ENCODE peak calls at places on chromosomes 4 and X, in eight cellular contexts. One of them, this sample, is unnamed.

GRCh38 chr4:88737304-88738015 is 39.8 kb upstream of the NAP1L5 start:
- DNase-seq in neuronal stem cell: no peak
- DNase-seq in progenitor cell of endocrine pancreas: no peak
- DNase-seq in cardiac muscle cell: no peak
- DNase-seq in stimulated activated CD8-positive, alpha-beta memory T cell treated with anti-CD3 and anti-CD28 coated beads, Interleukin-15, amount 100 ng/mL, for 24 hours: no peak
- DNase-seq in H9: no peak
- DNase-seq in epithelial cell of esophagus: peak; percentile 20
- DNase-seq in uterus: peak; percentile 71
- DNase-seq in this sample: no peak

GRCh38 chr4:163121689-163122088 is 45.0 kb downstream of the NAF1 start:
- DNase-seq in neuronal stem cell: no peak
- DNase-seq in progenitor cell of endocrine pancreas: no peak
- DNase-seq in cardiac muscle cell: no peak
- DNase-seq in stimulated activated CD8-positive, alpha-beta memory T cell treated with anti-CD3 and anti-CD28 coated beads, Interleukin-15, amount 100 ng/mL, for 24 hours: no peak
- DNase-seq in H9: no peak
- DNase-seq in epithelial cell of esophagus: peak; percentile 30
- DNase-seq in uterus: no peak
- DNase-seq in this sample: no peak

GRCh38 chr4:3520796-3521600 is 11.2 kb downstream of the LRPAP1 start:
- DNase-seq in neuronal stem cell: no peak
- DNase-seq in progenitor cell of endocrine pancreas: no peak
- DNase-seq in cardiac muscle cell: no peak
- DNase-seq in stimulated activated CD8-positive, alpha-beta memory T cell treated with anti-CD3 and anti-CD28 coated beads, Interleukin-15, amount 100 ng/mL, for 24 hours: no peak
- DNase-seq in H9: no peak
- DNase-seq in epithelial cell of esophagus: no peak
- DNase-seq in uterus: no peak
- DNase-seq in this sample: no peak

GRCh38 chr4:39469429-39470077 is 10.7 kb downstream of the LIAS start:
- DNase-seq in neuronal stem cell: peak; percentile 43
- DNase-seq in progenitor cell of endocrine pancreas: peak; percentile 22
- DNase-seq in cardiac muscle cell: peak; percentile 72
- DNase-seq in stimulated activated CD8-positive, alpha-beta memory T cell treated with anti-CD3 and anti-CD28 coated beads, Interleukin-15, amount 100 ng/mL, for 24 hours: no peak
- DNase-seq in H9: peak; percentile 70
- DNase-seq in epithelial cell of esophagus: peak; percentile 62
- DNase-seq in uterus: no peak
- DNase-seq in this sample: peak; percentile 85

GRCh38 chrX:153828723-153829548 is 1.4 kb downstream of the PDZD4 start:
- DNase-seq in neuronal stem cell: peak; percentile 32
- DNase-seq in progenitor cell of endocrine pancreas: no peak
- DNase-seq in cardiac muscle cell: peak; percentile 54
- DNase-seq in stimulated activated CD8-positive, alpha-beta memory T cell treated with anti-CD3 and anti-CD28 coated beads, Interleukin-15, amount 100 ng/mL, for 24 hours: no peak
- DNase-seq in H9: peak; percentile 61
- DNase-seq in epithelial cell of esophagus: no peak
- DNase-seq in uterus: peak; percentile 19
- DNase-seq in this sample: no peak

GRCh38 chr4:140719022-140719421 is 37.2 kb downstream of the TBC1D9 start:
- DNase-seq in neuronal stem cell: no peak
- DNase-seq in progenitor cell of endocrine pancreas: no peak
- DNase-seq in cardiac muscle cell: no peak
- DNase-seq in stimulated activated CD8-positive, alpha-beta memory T cell treated with anti-CD3 and anti-CD28 coated beads, Interleukin-15, amount 100 ng/mL, for 24 hours: no peak
- DNase-seq in H9: no peak
- DNase-seq in epithelial cell of esophagus: peak; percentile 48
- DNase-seq in uterus: no peak
- DNase-seq in this sample: peak; percentile 49

GRCh38 chr4:81915430-81915829 is 443.7 kb upstream of the RASGEF1B start:
- DNase-seq in neuronal stem cell: no peak
- DNase-seq in progenitor cell of endocrine pancreas: no peak
- DNase-seq in cardiac muscle cell: no peak
- DNase-seq in stimulated activated CD8-positive, alpha-beta memory T cell treated with anti-CD3 and anti-CD28 coated beads, Interleukin-15, amount 100 ng/mL, for 24 hours: no peak
- DNase-seq in H9: no peak
- DNase-seq in epithelial cell of esophagus: no peak
- DNase-seq in uterus: no peak
- DNase-seq in this sample: no peak

GRCh38 chr4:151147000-151147399 is 47.6 kb downstream of the RPS3A start:
- DNase-seq in neuronal stem cell: no peak
- DNase-seq in progenitor cell of endocrine pancreas: no peak
- DNase-seq in cardiac muscle cell: no peak
- DNase-seq in stimulated activated CD8-positive, alpha-beta memory T cell treated with anti-CD3 and anti-CD28 coated beads, Interleukin-15, amount 100 ng/mL, for 24 hours: no peak
- DNase-seq in H9: no peak
- DNase-seq in epithelial cell of esophagus: peak; percentile 11
- DNase-seq in uterus: no peak
- DNase-seq in this sample: no peak

GRCh38 chrX:103918584-103919335 is 43.7 kb upstream of the TMSB15B start:
- DNase-seq in neuronal stem cell: peak; percentile 65
- DNase-seq in progenitor cell of endocrine pancreas: peak; percentile 20
- DNase-seq in cardiac muscle cell: peak; percentile 86
- DNase-seq in stimulated activated CD8-positive, alpha-beta memory T cell treated with anti-CD3 and anti-CD28 coated beads, Interleukin-15, amount 100 ng/mL, for 24 hours: peak; percentile 12
- DNase-seq in H9: peak; percentile 86
- DNase-seq in epithelial cell of esophagus: peak; percentile 53
- DNase-seq in uterus: peak; percentile 59
- DNase-seq in this sample: peak; percentile 82

GRCh38 chr4:135319685-135320084 is 1118.1 kb upstream of the PABPC4L start:
- DNase-seq in neuronal stem cell: no peak
- DNase-seq in progenitor cell of endocrine pancreas: no peak
- DNase-seq in cardiac muscle cell: no peak
- DNase-seq in stimulated activated CD8-positive, alpha-beta memory T cell treated with anti-CD3 and anti-CD28 coated beads, Interleukin-15, amount 100 ng/mL, for 24 hours: no peak
- DNase-seq in H9: no peak
- DNase-seq in epithelial cell of esophagus: peak; percentile 37
- DNase-seq in uterus: no peak
- DNase-seq in this sample: peak; percentile 1

GRCh38 chr4:8033067-8033755 is 93.5 kb upstream of the AFAP1 start:
- DNase-seq in neuronal stem cell: no peak
- DNase-seq in progenitor cell of endocrine pancreas: no peak
- DNase-seq in cardiac muscle cell: no peak
- DNase-seq in stimulated activated CD8-positive, alpha-beta memory T cell treated with anti-CD3 and anti-CD28 coated beads, Interleukin-15, amount 100 ng/mL, for 24 hours: no peak
- DNase-seq in H9: no peak
- DNase-seq in epithelial cell of esophagus: no peak
- DNase-seq in uterus: no peak
- DNase-seq in this sample: no peak

GRCh38 chrX:39675619-39676018 is 422.1 kb downstream of the BCOR start:
- DNase-seq in neuronal stem cell: no peak
- DNase-seq in progenitor cell of endocrine pancreas: no peak
- DNase-seq in cardiac muscle cell: no peak
- DNase-seq in stimulated activated CD8-positive, alpha-beta memory T cell treated with anti-CD3 and anti-CD28 coated beads, Interleukin-15, amount 100 ng/mL, for 24 hours: no peak
- DNase-seq in H9: no peak
- DNase-seq in epithelial cell of esophagus: no peak
- DNase-seq in uterus: peak; percentile 79
- DNase-seq in this sample: peak; percentile 18

GRCh38 chr4:76198411-76199237 is 15.0 kb downstream of the SCARB2 start:
- DNase-seq in neuronal stem cell: no peak
- DNase-seq in progenitor cell of endocrine pancreas: no peak
- DNase-seq in cardiac muscle cell: peak; percentile 52
- DNase-seq in stimulated activated CD8-positive, alpha-beta memory T cell treated with anti-CD3 and anti-CD28 coated beads, Interleukin-15, amount 100 ng/mL, for 24 hours: no peak
- DNase-seq in H9: no peak
- DNase-seq in epithelial cell of esophagus: peak; percentile 63
- DNase-seq in uterus: peak; percentile 69
- DNase-seq in this sample: peak; percentile 74

This sample was measured in M059J.